ENCODE peak calls at places on chromosomes 12 and 14, in eight cellular contexts. One of them, this sample, is unnamed.

GRCh38 chr12:75315518-75315917 is 14.6 kb downstream of the CAPS2 start:
- DNase-seq in small intestine: no peak
- DNase-seq in GM12865: no peak
- DNase-seq in Panc1: no peak
- DNase-seq in adrenal gland: no peak
- DNase-seq in iPS DF 6.9: no peak
- DNase-seq in fibroblast of mammary gland: peak; percentile 39
- DNase-seq in cardiac fibroblast: peak; percentile 71
- DNase-seq in this sample: no peak

GRCh38 chr14:68583527-68584275 is 209.2 kb downstream of the ZFP36L1 start:
- DNase-seq in GM12865: no peak
- DNase-seq in iPS DF 6.9: no peak
- DNase-seq in fibroblast of mammary gland: no peak
- DNase-seq in Panc1: no peak
- DNase-seq in cardiac fibroblast: no peak
- DNase-seq in small intestine: no peak
- DNase-seq in adrenal gland: no peak
- DNase-seq in this sample: no peak

GRCh38 chr12:89655851-89656250 is 52.8 kb downstream of the ATP2B1 start:
- DNase-seq in Panc1: no peak
- DNase-seq in iPS DF 6.9: no peak
- DNase-seq in fibroblast of mammary gland: peak; percentile 47
- DNase-seq in GM12865: no peak
- DNase-seq in adrenal gland: no peak
- DNase-seq in cardiac fibroblast: no peak
- DNase-seq in small intestine: peak; percentile 76
- DNase-seq in this sample: no peak

GRCh38 chr12:115599251-115599811 is 678.2 kb downstream of the MED13L start:
- DNase-seq in fibroblast of mammary gland: peak; percentile 32
- DNase-seq in cardiac fibroblast: no peak
- DNase-seq in GM12865: no peak
- DNase-seq in iPS DF 6.9: no peak
- DNase-seq in adrenal gland: no peak
- DNase-seq in Panc1: no peak
- DNase-seq in small intestine: peak; percentile 37
- DNase-seq in this sample: no peak

GRCh38 chr14:68733086-68733621 is 59.7 kb downstream of the ZFP36L1 start:
- DNase-seq in GM12865: peak; percentile 37
- DNase-seq in Panc1: no peak
- DNase-seq in fibroblast of mammary gland: no peak
- DNase-seq in small intestine: no peak
- DNase-seq in cardiac fibroblast: peak; percentile 58
- DNase-seq in adrenal gland: peak; percentile 32
- DNase-seq in iPS DF 6.9: no peak
- DNase-seq in this sample: no peak

GRCh38 chr12:52230364-52231281 is 2.4 kb upstream of the KRT7 start:
- DNase-seq in small intestine: no peak
- DNase-seq in Panc1: no peak
- DNase-seq in adrenal gland: no peak
- DNase-seq in cardiac fibroblast: peak; percentile 96
- DNase-seq in iPS DF 6.9: no peak
- DNase-seq in GM12865: no peak
- DNase-seq in fibroblast of mammary gland: peak; percentile 75
- DNase-seq in this sample: no peak

GRCh38 chr14:56102901-56103409 is 15.3 kb upstream of the PELI2 start:
- DNase-seq in GM12865: no peak
- DNase-seq in Panc1: no peak
- DNase-seq in iPS DF 6.9: no peak
- DNase-seq in fibroblast of mammary gland: no peak
- DNase-seq in cardiac fibroblast: no peak
- DNase-seq in small intestine: no peak
- DNase-seq in adrenal gland: no peak
- DNase-seq in this sample: no peak

GRCh38 chr12:22287776-22288621 is 46.5 kb downstream of the ST8SIA1 start:
- DNase-seq in GM12865: no peak
- DNase-seq in fibroblast of mammary gland: peak; percentile 83
- DNase-seq in small intestine: no peak
- DNase-seq in adrenal gland: no peak
- DNase-seq in Panc1: no peak
- DNase-seq in cardiac fibroblast: peak; percentile 76
- DNase-seq in iPS DF 6.9: no peak
- DNase-seq in this sample: peak; percentile 60

GRCh38 chr12:32561931-32562341 is 117.2 kb upstream of the DNM1L start:
- DNase-seq in cardiac fibroblast: peak; percentile 32
- DNase-seq in GM12865: no peak
- DNase-seq in small intestine: no peak
- DNase-seq in fibroblast of mammary gland: peak; percentile 58
- DNase-seq in Panc1: no peak
- DNase-seq in adrenal gland: no peak
- DNase-seq in iPS DF 6.9: no peak
- DNase-seq in this sample: no peak

GRCh38 chr14:63423889-63424288 is 105.2 kb upstream of the GPHB5 start:
- DNase-seq in fibroblast of mammary gland: no peak
- DNase-seq in Panc1: no peak
- DNase-seq in cardiac fibroblast: no peak
- DNase-seq in GM12865: no peak
- DNase-seq in adrenal gland: no peak
- DNase-seq in iPS DF 6.9: no peak
- DNase-seq in small intestine: no peak
- DNase-seq in this sample: no peak

GRCh38 chr12:78062781-78063180 is 232.1 kb downstream of the NAV3 start:
- DNase-seq in adrenal gland: peak; percentile 68
- DNase-seq in iPS DF 6.9: no peak
- DNase-seq in fibroblast of mammary gland: peak; percentile 77
- DNase-seq in small intestine: peak; percentile 5
- DNase-seq in Panc1: no peak
- DNase-seq in GM12865: no peak
- DNase-seq in cardiac fibroblast: peak; percentile 87
- DNase-seq in this sample: no peak

GRCh38 chr14:87102979-87103378 is 890.0 kb downstream of the GALC start:
- DNase-seq in fibroblast of mammary gland: peak; percentile 36
- DNase-seq in Panc1: no peak
- DNase-seq in cardiac fibroblast: no peak
- DNase-seq in GM12865: no peak
- DNase-seq in adrenal gland: no peak
- DNase-seq in small intestine: no peak
- DNase-seq in iPS DF 6.9: no peak
- DNase-seq in this sample: no peak

GRCh38 chr14:97546491-97546890 is 749.3 kb downstream of the VRK1 start:
- DNase-seq in Panc1: no peak
- DNase-seq in small intestine: no peak
- DNase-seq in adrenal gland: no peak
- DNase-seq in cardiac fibroblast: no peak
- DNase-seq in fibroblast of mammary gland: no peak
- DNase-seq in GM12865: no peak
- DNase-seq in iPS DF 6.9: no peak
- DNase-seq in this sample: no peak

GRCh38 chr12:108750471-108751402 is 19.4 kb upstream of the CORO1C start:
- DNase-seq in Panc1: no peak
- DNase-seq in GM12865: no peak
- DNase-seq in adrenal gland: no peak
- DNase-seq in small intestine: no peak
- DNase-seq in cardiac fibroblast: no peak
- DNase-seq in fibroblast of mammary gland: peak; percentile 41
- DNase-seq in iPS DF 6.9: no peak
- DNase-seq in this sample: no peak

GRCh38 chr14:92728781-92729364 is 19.6 kb downstream of the LGMN start:
- DNase-seq in small intestine: peak; percentile 85
- DNase-seq in adrenal gland: peak; percentile 53
- DNase-seq in fibroblast of mammary gland: peak; percentile 79
- DNase-seq in GM12865: peak; percentile 82
- DNase-seq in cardiac fibroblast: peak; percentile 71
- DNase-seq in iPS DF 6.9: no peak
- DNase-seq in Panc1: no peak
- DNase-seq in this sample: peak; percentile 66

GRCh38 chr12:77299910-77300772 is 234.8 kb upstream of the E2F7 start:
- DNase-seq in small intestine: no peak
- DNase-seq in fibroblast of mammary gland: peak; percentile 88
- DNase-seq in GM12865: no peak
- DNase-seq in Panc1: peak; percentile 56
- DNase-seq in adrenal gland: no peak
- DNase-seq in cardiac fibroblast: peak; percentile 80
- DNase-seq in iPS DF 6.9: no peak
- DNase-seq in this sample: no peak

DNA sequence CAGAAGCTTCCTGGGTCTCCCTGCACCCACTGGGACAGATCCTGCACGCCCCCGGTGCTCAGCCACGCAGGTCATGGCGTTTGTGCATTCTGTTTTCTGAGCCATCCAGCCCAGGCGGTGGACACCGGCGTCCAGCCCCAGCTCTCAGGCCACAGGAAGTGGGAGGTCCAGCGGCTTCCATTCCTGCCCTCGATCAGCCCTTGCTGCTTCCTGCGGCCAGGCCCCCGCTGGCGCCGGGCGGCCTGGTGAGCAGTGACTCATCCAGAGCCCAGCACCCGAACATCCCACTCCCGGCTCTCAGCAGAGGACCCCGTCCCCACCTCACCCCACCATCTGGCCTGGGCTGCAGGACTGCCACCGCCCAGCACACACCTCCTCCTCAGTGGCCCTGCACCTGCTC is 18.0 kb upstream of the NUDT14 start:
- DNase-seq in fibroblast of mammary gland: peak; percentile 17
- DNase-seq in Panc1: no peak
- DNase-seq in cardiac fibroblast: peak; percentile 53
- DNase-seq in iPS DF 6.9: no peak
- DNase-seq in small intestine: no peak
- DNase-seq in GM12865: no peak
- DNase-seq in adrenal gland: no peak
- DNase-seq in this sample: no peak
- H3K4me3 ChIP-seq in fibroblast of mammary gland: no peak overlapping the region
- H3K4me3 ChIP-seq in Panc1: no peak overlapping the region
- H3K4me3 ChIP-seq in cardiac fibroblast: no peak overlapping the region
- H3K4me3 ChIP-seq in iPS DF 6.9: no peak overlapping the region
- H3K4me3 ChIP-seq in small intestine: no peak overlapping the region
- H3K4me3 ChIP-seq in GM12865: no peak overlapping the region
- H3K4me3 ChIP-seq in adrenal gland: no peak overlapping the region
- H3K4me3 ChIP-seq in this sample: no peak overlapping the region

GRCh38 chr14:38527502-38527878 is 271.6 kb upstream of the CLEC14A start:
- DNase-seq in iPS DF 6.9: no peak
- DNase-seq in fibroblast of mammary gland: no peak
- DNase-seq in GM12865: no peak
- DNase-seq in adrenal gland: no peak
- DNase-seq in Panc1: no peak
- DNase-seq in small intestine: no peak
- DNase-seq in cardiac fibroblast: no peak
- DNase-seq in this sample: no peak
- H3K4me3 ChIP-seq in iPS DF 6.9: no peak overlapping the region
- H3K4me3 ChIP-seq in fibroblast of mammary gland: no peak overlapping the region
- H3K4me3 ChIP-seq in GM12865: no peak overlapping the region
- H3K4me3 ChIP-seq in adrenal gland: no peak overlapping the region
- H3K4me3 ChIP-seq in Panc1: no peak overlapping the region
- H3K4me3 ChIP-seq in small intestine: no peak overlapping the region
- H3K4me3 ChIP-seq in cardiac fibroblast: no peak overlapping the region
- H3K4me3 ChIP-seq in this sample: no peak overlapping the region

GRCh38 chr14:81452341-81452740 is 52.2 kb upstream of the STON2 start:
- DNase-seq in adrenal gland: no peak
- DNase-seq in cardiac fibroblast: no peak
- DNase-seq in Panc1: no peak
- DNase-seq in iPS DF 6.9: no peak
- DNase-seq in fibroblast of mammary gland: no peak
- DNase-seq in small intestine: no peak
- DNase-seq in GM12865: no peak
- DNase-seq in this sample: no peak

GRCh38 chr14:81449114-81449513 is 49.0 kb upstream of the STON2 start:
- DNase-seq in GM12865: no peak
- DNase-seq in small intestine: no peak
- DNase-seq in Panc1: no peak
- DNase-seq in adrenal gland: no peak
- DNase-seq in iPS DF 6.9: no peak
- DNase-seq in fibroblast of mammary gland: no peak
- DNase-seq in cardiac fibroblast: no peak
- DNase-seq in this sample: no peak

GRCh38 chr14:81450976-81451375 is 50.9 kb upstream of the STON2 start:
- DNase-seq in cardiac fibroblast: no peak
- DNase-seq in fibroblast of mammary gland: no peak
- DNase-seq in Panc1: no peak
- DNase-seq in adrenal gland: no peak
- DNase-seq in GM12865: no peak
- DNase-seq in small intestine: no peak
- DNase-seq in iPS DF 6.9: no peak
- DNase-seq in this sample: no peak

GRCh38 chr14:81449576-81449975 is 49.5 kb upstream of the STON2 start:
- DNase-seq in GM12865: no peak
- DNase-seq in iPS DF 6.9: no peak
- DNase-seq in small intestine: no peak
- DNase-seq in fibroblast of mammary gland: no peak
- DNase-seq in cardiac fibroblast: no peak
- DNase-seq in Panc1: no peak
- DNase-seq in adrenal gland: no peak
- DNase-seq in this sample: no peak

DNA sequence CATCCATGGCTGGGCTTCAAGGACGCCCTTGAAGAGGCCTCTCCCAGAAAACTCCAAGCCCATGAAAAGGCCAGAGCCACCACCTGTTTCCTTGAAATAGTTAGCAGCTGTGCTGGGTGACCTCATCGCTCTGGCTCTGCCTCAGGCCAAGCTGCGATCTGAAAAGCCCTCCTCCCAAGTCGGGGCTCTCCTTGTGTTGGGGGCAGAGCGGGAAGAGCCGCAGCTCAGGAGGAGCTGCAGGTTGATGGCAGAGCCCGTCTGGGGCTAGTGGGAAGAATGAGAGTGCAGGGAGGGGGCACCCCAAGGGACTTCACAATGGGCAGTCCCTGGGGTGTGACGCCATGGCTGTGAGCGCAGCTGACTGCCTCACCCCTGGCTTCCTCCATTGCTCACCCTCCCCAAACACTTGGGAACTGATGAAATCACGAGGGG is 50.0 kb upstream of the STON2 start:
- DNase-seq in fibroblast of mammary gland: peak; percentile 64
- DNase-seq in iPS DF 6.9: no peak
- DNase-seq in cardiac fibroblast: peak; percentile 58
- DNase-seq in adrenal gland: no peak
- DNase-seq in GM12865: no peak
- DNase-seq in Panc1: no peak
- DNase-seq in small intestine: no peak
- DNase-seq in this sample: no peak
- H3K4me3 ChIP-seq in fibroblast of mammary gland: no peak overlapping the region
- H3K4me3 ChIP-seq in iPS DF 6.9: no peak overlapping the region
- H3K4me3 ChIP-seq in cardiac fibroblast: no peak overlapping the region
- H3K4me3 ChIP-seq in adrenal gland: no peak overlapping the region
- H3K4me3 ChIP-seq in GM12865: no peak overlapping the region
- H3K4me3 ChIP-seq in Panc1: no peak overlapping the region
- H3K4me3 ChIP-seq in small intestine: no peak overlapping the region
- H3K4me3 ChIP-seq in this sample: no peak overlapping the region

GRCh38 chr14:77523109-77523508 is 24.5 kb upstream of the ISM2 start:
- DNase-seq in Panc1: no peak
- DNase-seq in adrenal gland: no peak
- DNase-seq in cardiac fibroblast: no peak
- DNase-seq in iPS DF 6.9: no peak
- DNase-seq in GM12865: no peak
- DNase-seq in fibroblast of mammary gland: no peak
- DNase-seq in small intestine: peak; percentile 20
- DNase-seq in this sample: no peak

GRCh38 chr14:77524536-77524935 is 25.9 kb upstream of the ISM2 start:
- DNase-seq in GM12865: no peak
- DNase-seq in fibroblast of mammary gland: no peak
- DNase-seq in small intestine: no peak
- DNase-seq in iPS DF 6.9: no peak
- DNase-seq in cardiac fibroblast: no peak
- DNase-seq in Panc1: no peak
- DNase-seq in adrenal gland: no peak
- DNase-seq in this sample: no peak

GRCh38 chr14:77516111-77516510 is 17.5 kb upstream of the ISM2 start:
- DNase-seq in GM12865: no peak
- DNase-seq in fibroblast of mammary gland: no peak
- DNase-seq in iPS DF 6.9: no peak
- DNase-seq in Panc1: no peak
- DNase-seq in small intestine: no peak
- DNase-seq in cardiac fibroblast: no peak
- DNase-seq in adrenal gland: no peak
- DNase-seq in this sample: no peak

GRCh38 chr14:77520626-77521025 is 22.0 kb upstream of the ISM2 start:
- DNase-seq in GM12865: no peak
- DNase-seq in adrenal gland: no peak
- DNase-seq in Panc1: no peak
- DNase-seq in cardiac fibroblast: no peak
- DNase-seq in fibroblast of mammary gland: no peak
- DNase-seq in small intestine: no peak
- DNase-seq in iPS DF 6.9: no peak
- DNase-seq in this sample: no peak
- H3K4me3 ChIP-seq in GM12865: no peak overlapping the region
- H3K4me3 ChIP-seq in adrenal gland: no peak overlapping the region
- H3K4me3 ChIP-seq in Panc1: no peak overlapping the region
- H3K4me3 ChIP-seq in cardiac fibroblast: no peak overlapping the region
- H3K4me3 ChIP-seq in fibroblast of mammary gland: no peak overlapping the region
- H3K4me3 ChIP-seq in small intestine: no peak overlapping the region
- H3K4me3 ChIP-seq in iPS DF 6.9: no peak overlapping the region
- H3K4me3 ChIP-seq in this sample: no peak overlapping the region